ENCODE peak calls at places on chromosomes 6 and 20, in seven cellular contexts. N, T, I, W, G, J and E are unnamed samples.

GRCh38 chr6:134299236-134299635 is 18.7 kb downstream of the SGK1 start:
- DNase-seq in N (no peak), T (no peak), I (no peak), W (no peak), G (peak), J (no peak), E (no peak)

GRCh38 chr6:166635556-166635955 is 8.5 kb upstream of the RPS6KA2 start:
- DNase-seq in N (no peak), T (no peak), I (no peak), W (no peak), G (no peak), J (no peak), E (no peak)

GRCh38 chr6:3334579-3334978 is 75.8 kb downstream of the PSMG4 start:
- DNase-seq in N (no peak), T (peak), I (no peak), W (no peak), G (peak), J (no peak), E (no peak)

GRCh38 chr6:10276106-10276505 is 138.8 kb downstream of the TFAP2A start:
- DNase-seq in N (no peak), T (no peak), I (no peak), W (no peak), G (no peak), J (no peak), E (no peak)

GRCh38 chr6:118372413-118372812 is 175.7 kb upstream of the PLN start:
- DNase-seq in N (no peak), T (no peak), I (no peak), W (no peak), G (no peak), J (no peak), E (no peak)

GRCh38 chr6:156943167-156943566 is 166.0 kb downstream of the ARID1B start:
- DNase-seq in N (no peak), T (no peak), I (no peak), W (no peak), G (no peak), J (no peak), E (no peak)

GRCh38 chr6:26003102-26003694 is 40.6 kb downstream of the TRIM38 start:
- DNase-seq in N (peak), T (peak), I (no peak), W (peak), G (peak), J (peak), E (no peak)

GRCh38 chr20:35757098-35757705 is 14.6 kb upstream of the PHF20 start:
- DNase-seq in N (no peak), T (no peak), I (no peak), W (no peak), G (no peak), J (no peak), E (no peak)

GRCh38 chr6:116491610-116492330 is 19.7 kb upstream of the CALHM5 start:
- DNase-seq in N (no peak), T (no peak), I (no peak), W (no peak), G (no peak), J (no peak), E (no peak)

GRCh38 chr6:170144952-170145587 is 145.8 kb downstream of the DLL1 start:
- DNase-seq in N (no peak), T (no peak), I (no peak), W (no peak), G (no peak), J (no peak), E (no peak)

GRCh38 chr6:10373642-10374359 is 41.1 kb downstream of the TFAP2A start:
- DNase-seq in N (no peak), T (no peak), I (no peak), W (no peak), G (no peak), J (no peak), E (no peak)

GRCh38 chr20:39633689-39634088 is 671.5 kb downstream of the DHX35 start:
- DNase-seq in N (no peak), T (no peak), I (no peak), W (no peak), G (no peak), J (no peak), E (no peak)

GRCh38 chr20:52425253-52425652 is 233.7 kb upstream of the ZFP64 start:
- DNase-seq in N (no peak), T (no peak), I (no peak), W (no peak), G (no peak), J (no peak), E (no peak)

GRCh38 chr6:63862486-63863198 is 227.0 kb downstream of the PHF3 start:
- DNase-seq in N (no peak), T (no peak), I (no peak), W (no peak), G (no peak), J (no peak), E (no peak)

GRCh38 chr6:45163952-45164766 is 164.0 kb upstream of the RUNX2 start:
- DNase-seq in N (no peak), T (no peak), I (no peak), W (no peak), G (no peak), J (no peak), E (no peak)

GRCh38 chr20:13029687-13030510 is 21.1 kb downstream of the SPTLC3 start:
- DNase-seq in N (peak), T (peak), I (no peak), W (no peak), G (peak), J (no peak), E (peak)

GRCh38 chr20:672975-673604 is 2.5 kb downstream of the SCRT2 start:
- DNase-seq in N (no peak), T (no peak), I (no peak), W (no peak), G (no peak), J (peak), E (no peak)
- H3K27ac ChIP-seq in N (no peak), T (no peak), I (no peak), W (no peak), G (no peak), J (no peak), E (no peak)

DNA sequence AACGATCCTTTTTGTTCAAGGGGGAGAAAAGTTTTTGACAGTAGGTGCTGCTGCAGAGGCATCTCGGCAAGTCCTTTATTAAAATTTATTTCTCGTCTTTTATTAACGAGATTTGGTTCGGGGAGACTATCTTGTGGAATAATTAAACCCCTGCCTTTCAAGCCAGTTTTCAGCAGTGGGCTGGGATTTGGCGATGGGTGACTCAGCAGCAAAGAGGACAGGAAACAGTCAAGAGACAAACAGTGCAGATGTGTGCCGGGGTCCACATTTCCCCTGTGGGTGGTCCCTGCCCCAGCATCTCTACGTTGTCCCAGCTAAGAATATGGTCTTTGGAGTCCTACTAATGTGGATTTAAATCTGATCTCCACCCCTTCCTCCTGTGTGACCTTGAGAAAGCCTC is 282.8 kb downstream of the CDH26 start:
- DNase-seq in N (no peak), T (no peak), I (no peak), W (no peak), G (no peak), J (no peak), E (no peak)
- TF ChIP-seq CTCF in N (no peak), T (no peak), I (no peak), W (no peak), G (no peak), J (no peak), E (no peak)

GRCh38 chr6:1576711-1577110 is 33.0 kb upstream of the FOXC1 start:
- DNase-seq in N (no peak), T (no peak), I (no peak), W (no peak), G (no peak), J (no peak), E (no peak)
- H3K27ac ChIP-seq in N (no peak), T (no peak), I (peak), W (no peak), G (no peak), J (no peak), E (no peak)

GRCh38 chr6:113111550-113111949 is 745.6 kb upstream of the MARCKS start:
- DNase-seq in N (no peak), T (no peak), I (no peak), W (no peak), G (no peak), J (no peak), E (no peak)
- TF ChIP-seq CTCF in N (no peak), T (no peak), I (no peak), W (no peak), G (no peak), J (no peak), E (no peak)

DNA sequence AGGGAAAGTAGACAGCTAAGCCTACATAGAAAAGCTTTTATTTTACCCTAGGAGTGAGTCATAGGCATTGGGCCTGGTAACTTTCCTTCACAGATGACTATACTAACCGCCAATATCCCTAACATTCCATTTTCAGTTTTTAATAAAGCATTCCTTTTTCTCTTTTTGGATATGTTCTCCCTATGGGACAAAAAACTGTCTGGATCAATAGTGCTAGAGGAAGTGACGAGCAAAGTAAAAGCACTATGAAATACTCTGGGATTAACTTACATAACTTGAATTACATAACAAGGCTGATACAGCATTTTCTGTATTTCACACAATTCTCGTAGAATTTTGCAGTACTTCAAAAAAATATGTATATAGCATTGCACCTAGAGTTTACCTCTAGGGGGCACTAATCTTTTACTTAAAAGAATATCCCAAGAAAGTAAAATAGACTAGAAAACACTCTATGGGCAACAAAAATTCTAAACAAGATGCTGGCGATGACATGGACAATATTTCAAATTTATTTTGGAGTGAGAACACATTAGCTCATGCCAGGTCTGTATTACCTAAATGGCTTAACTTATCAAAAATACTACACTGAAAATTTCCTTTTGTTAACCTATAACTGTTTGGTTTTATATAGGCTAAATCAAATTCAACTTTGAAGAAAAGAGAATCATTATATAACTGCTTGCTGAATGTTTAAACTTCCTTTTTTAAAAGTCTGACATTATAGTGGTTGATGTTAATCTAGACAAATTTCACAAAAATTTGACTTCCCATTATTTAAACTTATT is 66.3 kb upstream of the DST start:
- DNase-seq in N (no peak), T (no peak), I (no peak), W (peak), G (no peak), J (no peak), E (no peak)
- H3K27ac ChIP-seq in N (no peak), T (peak), I (peak), W (peak), G (no peak), J (no peak), E (no peak)

GRCh38 chr6:28218312-28219248 is 6.5 kb upstream of the ZSCAN9 start:
- DNase-seq in N (peak), T (peak), I (peak), W (peak), G (peak), J (peak), E (no peak)

GRCh38 chr6:28224131-28225055 is 682 bp upstream of the ZSCAN9 start:
- DNase-seq in N (no peak), T (no peak), I (no peak), W (no peak), G (no peak), J (no peak), E (no peak)

GRCh38 chr6:28225056-28225834 is at the start of gene ZSCAN9:
- DNase-seq in N (peak), T (peak), I (peak), W (peak), G (peak), J (peak), E (peak)

GRCh38 chr6:28217890-28218289 is 7.2 kb upstream of the ZSCAN9 start:
- DNase-seq in N (no peak), T (no peak), I (no peak), W (no peak), G (no peak), J (no peak), E (no peak)

DNA sequence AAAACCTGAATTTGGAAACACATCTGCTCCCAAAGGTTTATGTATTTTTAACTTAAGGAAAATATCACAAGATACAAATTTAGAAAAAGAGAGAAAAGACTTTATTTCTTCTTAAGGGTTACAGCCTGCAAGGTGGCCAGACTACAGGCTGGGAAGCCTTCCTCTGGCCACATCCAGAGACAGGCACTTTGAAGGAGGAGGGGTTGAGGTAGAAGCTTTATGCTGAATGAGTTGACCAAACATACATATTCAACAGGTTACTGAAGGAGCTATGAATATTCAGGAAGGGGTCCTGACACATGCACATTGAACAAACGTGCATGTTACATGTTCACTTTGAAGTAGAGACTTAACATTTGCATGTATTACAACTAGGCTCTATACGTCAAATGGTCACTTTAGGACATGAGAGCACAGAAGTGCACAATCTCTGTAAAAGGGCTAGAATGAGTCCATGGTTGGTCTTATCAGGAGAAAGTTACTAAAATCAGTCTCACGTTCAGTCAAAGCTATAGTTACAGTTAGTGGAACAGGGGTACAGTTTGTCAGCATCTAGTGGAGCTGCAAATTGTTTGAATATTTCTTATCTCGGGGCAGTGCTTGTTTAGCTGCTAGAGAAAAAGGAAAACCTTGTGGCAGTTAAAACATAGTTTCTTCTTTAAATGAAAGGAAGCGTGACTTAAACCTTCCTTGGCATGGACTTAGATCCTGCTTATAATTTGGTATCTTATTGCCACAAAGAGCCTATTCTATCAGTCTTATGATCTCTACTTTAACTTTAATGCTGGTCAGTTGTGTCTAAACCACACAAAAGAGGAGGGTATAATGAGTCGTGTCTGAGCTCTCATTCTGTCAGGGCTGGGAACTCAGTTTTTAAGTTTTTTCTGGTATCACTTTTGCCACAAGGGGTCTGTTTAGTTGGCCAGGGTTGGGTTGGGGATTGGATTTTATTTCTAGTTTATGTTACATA is 4.6 kb upstream of the ZSCAN9 start:
- DNase-seq in N (no peak), T (no peak), I (no peak), W (no peak), G (no peak), J (no peak), E (no peak)
- TF ChIP-seq CTCF in N (no peak), T (no peak), I (no peak), W (no peak), G (no peak), J (no peak), E (no peak)

GRCh38 chr20:21324126-21324525 is 21.0 kb downstream of the XRN2 start:
- DNase-seq in N (no peak), T (no peak), I (no peak), W (no peak), G (no peak), J (no peak), E (no peak)
- H3K27ac ChIP-seq in N (no peak), T (no peak), I (no peak), W (no peak), G (no peak), J (no peak), E (peak)

GRCh38 chr6:147664092-147664491 is 155.6 kb downstream of the SAMD5 start:
- DNase-seq in N (no peak), T (no peak), I (no peak), W (no peak), G (no peak), J (no peak), E (no peak)

GRCh38 chr6:147667082-147667481 is 158.6 kb downstream of the SAMD5 start:
- DNase-seq in N (no peak), T (no peak), I (no peak), W (no peak), G (no peak), J (no peak), E (no peak)

GRCh38 chr6:147660334-147661311 is 152.1 kb downstream of the SAMD5 start:
- DNase-seq in N (peak), T (no peak), I (no peak), W (no peak), G (no peak), J (no peak), E (no peak)

GRCh38 chr6:147662639-147663038 is 154.1 kb downstream of the SAMD5 start:
- DNase-seq in N (no peak), T (no peak), I (no peak), W (no peak), G (no peak), J (no peak), E (no peak)

GRCh38 chr6:147666254-147666653 is 157.8 kb downstream of the SAMD5 start:
- DNase-seq in N (no peak), T (no peak), I (no peak), W (peak), G (no peak), J (no peak), E (no peak)
- TF ChIP-seq CTCF in N (no peak), T (no peak), I (no peak), W (no peak), G (no peak), J (no peak), E (no peak)

GRCh38 chr20:37523012-37523391 is 2.0 kb downstream of the NNAT start:
- DNase-seq in N (no peak), T (no peak), I (no peak), W (no peak), G (no peak), J (no peak), E (no peak)

GRCh38 chr20:37524859-37525708 is 2.6 kb downstream of the BLCAP start:
- DNase-seq in N (no peak), T (peak), I (no peak), W (no peak), G (no peak), J (no peak), E (no peak)

GRCh38 chr20:37525810-37526209 is 1.9 kb downstream of the BLCAP start:
- DNase-seq in N (no peak), T (peak), I (no peak), W (no peak), G (no peak), J (no peak), E (no peak)

GRCh38 chr20:37522258-37523011 is 1.4 kb downstream of the NNAT start:
- DNase-seq in N (peak), T (peak), I (peak), W (no peak), G (peak), J (peak), E (no peak)

GRCh38 chr20:37524221-37524700 is 3.2 kb downstream of the NNAT start:
- DNase-seq in N (no peak), T (peak), I (no peak), W (no peak), G (no peak), J (no peak), E (no peak)
- H3K27ac ChIP-seq in N (no peak), T (peak), I (no peak), W (no peak), G (no peak), J (no peak), E (no peak)

GRCh38 chr6:106089981-106090380 is 3.8 kb downstream of the PRDM1 start:
- DNase-seq in N (no peak), T (no peak), I (no peak), W (no peak), G (no peak), J (no peak), E (no peak)
- TF ChIP-seq CTCF in N (peak), T (no peak), I (no peak), W (no peak), G (no peak), J (no peak), E (peak)